ENCODE peak calls at places on chromosome 3, in four cellular contexts. U, L, N and B are unnamed samples.
A peak's percentile ranks its signal among the peaks of the same experiment; 100 is the strongest.

GRCh38 chr3:10344147-10344943 is 23.4 kb upstream of the SEC13 start:
- DNase-seq in N (peak; percentile 32), L (peak; percentile 49), U (no peak), B (no peak)

GRCh38 chr3:123562547-123562946 is 22.3 kb downstream of the HACD2 start:
- DNase-seq in N (no peak), U (no peak), L (peak; percentile 22), B (no peak)

GRCh38 chr3:85801955-85802354 is 843.2 kb downstream of the CADM2 start:
- DNase-seq in N (peak; percentile 3), U (peak; percentile 29), L (no peak), B (no peak)

GRCh38 chr3:186760141-186760813 is 23.1 kb upstream of the EIF4A2 start:
- DNase-seq in N (no peak), U (peak; percentile 91), L (no peak), B (no peak)

GRCh38 chr3:164524201-164524600 is 554.1 kb downstream of the SI start:
- DNase-seq in N (no peak), L (no peak), U (no peak), B (no peak)

GRCh38 chr3:135929670-135930069 is 35.9 kb upstream of the PPP2R3A start:
- DNase-seq in U (peak; percentile 50), L (peak; percentile 88), N (peak; percentile 47), B (peak; percentile 37)

GRCh38 chr3:123586131-123586530 is 1.3 kb upstream of the HACD2 start:
- DNase-seq in L (peak; percentile 70), N (peak; percentile 67), U (peak; percentile 79), B (peak; percentile 54)

GRCh38 chr3:40387001-40387894 is at the start of gene ENTPD3:
- DNase-seq in N (peak; percentile 6), L (peak; percentile 60), U (peak; percentile 39), B (no peak)

GRCh38 chr3:183572935-183573334 is 17.4 kb upstream of the KLHL6 start:
- DNase-seq in L (no peak), U (no peak), N (no peak), B (no peak)

DNA sequence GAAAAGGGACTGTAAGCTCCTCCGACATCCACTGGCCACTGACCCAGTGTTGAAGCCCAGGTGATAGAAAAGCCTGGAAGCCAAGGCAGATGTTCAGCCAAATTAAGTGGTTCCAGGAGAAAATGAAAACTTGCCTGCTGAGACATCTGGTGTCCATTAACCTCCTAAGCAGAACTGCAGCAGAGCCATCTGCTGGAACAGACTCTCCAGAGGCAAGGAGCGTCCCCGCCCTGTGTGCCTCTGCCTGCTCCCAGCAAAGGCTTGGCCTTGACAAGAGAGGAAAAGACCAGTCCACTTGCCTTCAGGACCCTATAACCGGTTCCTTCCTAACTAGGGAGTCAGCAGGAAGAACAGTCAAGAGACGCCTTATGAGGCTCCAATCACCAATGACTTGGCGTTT is 48.2 kb downstream of the SRGAP3 start:
- DNase-seq in U (no peak), L (peak; percentile 67), N (no peak), B (no peak)
- H3K4me2 ChIP-seq in U (no peak overlapping the region), L (no peak overlapping the region), N (no peak overlapping the region), B (no peak overlapping the region)

DNA sequence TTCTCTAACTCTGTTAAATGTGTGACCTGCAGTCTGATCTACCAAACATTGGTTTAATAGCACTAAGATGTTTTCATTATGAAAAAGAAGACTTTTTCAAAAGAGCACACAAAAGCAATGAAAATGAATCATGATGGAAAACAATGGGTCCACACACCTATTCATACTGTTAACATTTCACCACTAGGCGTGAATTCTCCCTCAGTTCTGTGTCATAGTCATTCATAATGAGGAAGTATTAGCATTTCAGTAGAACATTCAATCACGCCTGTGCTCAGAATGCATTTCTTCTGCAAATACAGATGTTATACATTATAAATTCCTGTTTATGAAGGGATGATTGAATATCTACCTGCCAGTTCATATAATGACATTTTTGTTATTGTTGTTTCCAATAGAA is 35.9 kb downstream of the EIF4E3 start:
- DNase-seq in N (no peak), U (peak; percentile 71), L (peak; percentile 17), B (no peak)
- H3K4me1 ChIP-seq in N (peaks cover 13% of the 10 kb centered on the region), U (peaks cover 53% of the 10 kb centered on the region), L (peaks cover 52% of the 10 kb centered on the region), B (peaks cover 23% of the 10 kb centered on the region)

GRCh38 chr3:147930417-147930816 is 521.3 kb downstream of the ZIC1 start:
- DNase-seq in L (peak; percentile 81), U (peak; percentile 71), N (peak; percentile 88), B (peak; percentile 84)
- H2AFZ ChIP-seq in L (peak overlapping the region; percentile 50), U (peak overlapping the region; percentile 52), N (peak overlapping the region; percentile 53), B (peak overlapping the region; percentile 63)

GRCh38 chr3:178117641-178118040 is 418.6 kb upstream of the KCNMB2 start:
- DNase-seq in U (no peak), N (no peak), L (peak; percentile 16), B (no peak)

GRCh38 chr3:178120367-178120766 is 415.9 kb upstream of the KCNMB2 start:
- DNase-seq in N (no peak), U (no peak), L (no peak), B (no peak)
- H3K4me2 ChIP-seq in N (no peak overlapping the region), U (peak overlapping the region; percentile 26), L (no peak overlapping the region), B (peak overlapping the region; percentile 65)

GRCh38 chr3:70982700-70983140 is 600.8 kb downstream of the FOXP1 start:
- DNase-seq in N (peak; percentile 86), L (peak; percentile 93), U (peak; percentile 97), B (peak; percentile 81)
- H3K4me1 ChIP-seq in N (peaks cover 27% of the 10 kb centered on the region), L (peaks cover 53% of the 10 kb centered on the region), U (peaks cover 17% of the 10 kb centered on the region), B (peaks cover 38% of the 10 kb centered on the region)

DNA sequence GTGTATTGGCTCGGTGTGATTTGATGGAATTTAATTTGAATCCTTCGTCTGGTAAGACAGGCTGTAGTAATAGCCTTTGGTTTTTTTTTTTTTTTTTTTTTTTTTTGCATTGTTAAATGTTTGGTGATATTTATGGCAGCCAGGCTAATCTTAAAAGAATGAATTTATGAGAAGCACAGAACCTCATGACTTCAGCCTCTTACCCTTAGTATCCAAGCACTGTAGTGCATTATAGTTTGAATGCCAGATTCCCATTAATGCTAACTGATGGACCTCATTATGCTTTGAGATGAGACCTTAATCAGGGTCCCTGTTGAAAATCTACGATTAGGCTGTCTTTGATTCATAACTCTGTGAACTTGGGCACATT is 110.6 kb upstream of the SAMMSON start:
- DNase-seq in U (no peak), N (no peak), L (no peak), B (no peak)
- H2AFZ ChIP-seq in U (no peak overlapping the region), N (no peak overlapping the region), L (no peak overlapping the region), B (no peak overlapping the region)

GRCh38 chr3:159928071-159928491 is 60.6 kb upstream of the IL12A start:
- DNase-seq in U (peak; percentile 32), L (peak; percentile 64), N (peak; percentile 40), B (no peak)

GRCh38 chr3:159926573-159926972 is 62.1 kb upstream of the IL12A start:
- DNase-seq in N (no peak), U (no peak), L (no peak), B (no peak)

GRCh38 chr3:159929181-159929893 is 59.3 kb upstream of the IL12A start:
- DNase-seq in N (peak; percentile 78), L (peak; percentile 81), U (peak; percentile 50), B (peak; percentile 71)

GRCh38 chr3:159928692-159929091 is 59.9 kb upstream of the IL12A start:
- DNase-seq in N (peak; percentile 99), L (peak; percentile 98), U (peak; percentile 95), B (peak; percentile 99)

GRCh38 chr3:159929894-159930235 is 58.8 kb upstream of the IL12A start:
- DNase-seq in U (no peak), N (no peak), L (no peak), B (no peak)
- H3K4me2 ChIP-seq in U (no peak overlapping the region), N (peak overlapping the region; percentile 54), L (peak overlapping the region; percentile 70), B (peak overlapping the region; percentile 74)

GRCh38 chr3:50170689-50171088 is 15.6 kb downstream of the SEMA3F start:
- DNase-seq in U (peak; percentile 53), L (peak; percentile 58), N (peak; percentile 73), B (peak; percentile 61)
- H3K4me1 ChIP-seq in U (peaks cover 36% of the 10 kb centered on the region), L (peaks cover 8% of the 10 kb centered on the region), N (peaks cover 7% of the 10 kb centered on the region), B (peaks cover 35% of the 10 kb centered on the region)

DNA sequence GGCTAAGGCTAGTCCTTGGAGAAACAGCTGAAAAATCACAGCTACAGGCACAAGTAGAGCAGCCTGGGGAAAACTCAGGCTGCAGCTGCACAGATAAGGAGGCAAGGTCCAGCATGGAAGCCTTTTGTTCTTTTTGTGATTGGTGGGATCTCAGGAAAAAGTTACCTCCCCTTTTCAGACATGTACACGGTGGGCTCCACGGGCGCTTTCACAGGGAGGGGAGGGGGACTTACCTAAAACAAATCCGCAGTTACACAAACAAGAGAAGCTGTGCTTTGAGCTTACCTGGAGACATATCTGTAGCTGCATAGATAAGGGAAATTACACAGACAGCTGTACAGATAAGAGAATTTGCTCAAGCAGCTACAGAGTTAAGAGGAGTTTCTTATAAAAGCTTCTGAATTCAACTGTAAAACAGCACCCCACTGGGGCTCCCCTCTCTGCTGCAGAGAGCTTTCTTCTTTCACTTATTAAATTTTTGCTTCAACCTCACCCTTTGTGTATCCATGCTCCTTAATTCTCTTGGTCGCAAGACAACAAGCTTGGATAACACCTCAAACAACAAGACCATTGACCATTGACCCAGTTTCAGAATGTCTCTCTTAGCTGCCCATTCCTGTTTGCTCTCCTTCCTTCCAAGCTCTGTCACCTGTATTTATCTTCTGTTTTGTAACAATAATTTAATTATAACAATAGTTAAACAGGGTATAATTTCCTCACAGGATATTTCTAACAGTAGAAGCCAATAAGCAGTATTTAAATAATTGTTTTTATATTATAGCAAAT is 10.9 kb upstream of the CD200 start:
- DNase-seq in N (no peak), L (no peak), U (no peak), B (no peak)
- H2AFZ ChIP-seq in N (no peak overlapping the region), L (no peak overlapping the region), U (no peak overlapping the region), B (no peak overlapping the region)